ENCODE peak calls at places on chromosomes 3 and 15, in seven cellular contexts. L is uterus, H is A673, C is Karpas-422, A is HCT116, V is breast epithelium, P is OCI-LY7. T is an unnamed sample. For H3K4me1, the result is how much of the 10 kb centered on the place peaks cover.

GRCh38 chr15:71804695-71805470 is 5.5 kb upstream of the NR2E3 start:
- DNase-seq in L (no peak), H (no peak), C (peak), A (no peak), V (no peak), P (peak), T (no peak)

GRCh38 chr3:49456417-49456816 is 13.7 kb upstream of the DAG1 start:
- DNase-seq in L (no peak), H (no peak), C (no peak), A (no peak), V (no peak), P (no peak), T (no peak)

GRCh38 chr15:31197497-31198414 is 96.2 kb upstream of the TRPM1 start:
- DNase-seq in L (no peak), H (peak), C (peak), A (no peak), V (no peak), P (peak), T (peak)

GRCh38 chr15:73809728-73810501 is 56.8 kb upstream of the INSYN1 start:
- DNase-seq in L (no peak), H (no peak), C (no peak), A (no peak), V (no peak), P (no peak), T (no peak)

GRCh38 chr3:30475038-30475808 is 131.2 kb upstream of the TGFBR2 start:
- DNase-seq in L (no peak), H (no peak), C (no peak), A (no peak), V (no peak), P (no peak), T (no peak)

GRCh38 chr3:82306189-82306588 is 544.7 kb upstream of the GBE1 start:
- DNase-seq in L (no peak), H (no peak), C (no peak), A (no peak), V (no peak), P (no peak), T (no peak)

GRCh38 chr3:127457094-127457475 is 133.4 kb downstream of the TPRA1 start:
- DNase-seq in L (no peak), H (peak), C (no peak), A (no peak), V (peak), P (no peak), T (peak)

GRCh38 chr3:55720614-55721013 is 233.5 kb upstream of the WNT5A start:
- DNase-seq in L (no peak), H (peak), C (peak), A (no peak), V (no peak), P (peak), T (no peak)

GRCh38 chr15:43370310-43370974 is 401 bp downstream of the ZSCAN29 start:
- DNase-seq in L (peak), H (peak), C (no peak), A (no peak), V (no peak), P (no peak), T (peak)

GRCh38 chr15:97947465-97948262 is 12.8 kb upstream of the ARRDC4 start:
- DNase-seq in L (no peak), H (no peak), C (no peak), A (no peak), V (no peak), P (no peak), T (no peak)

GRCh38 chr15:63040954-63041353 is 1.6 kb upstream of the TPM1 start:
- DNase-seq in L (peak), H (no peak), C (no peak), A (no peak), V (no peak), P (no peak), T (peak)

GRCh38 chr3:125410922-125411321 is 35.8 kb upstream of the ZNF148 start:
- DNase-seq in L (no peak), H (no peak), C (peak), A (no peak), V (no peak), P (no peak), T (no peak)

GRCh38 chr3:45582407-45582806 is 12.1 kb upstream of the LIMD1 start:
- DNase-seq in L (no peak), H (no peak), C (no peak), A (no peak), V (no peak), P (no peak), T (peak)

GRCh38 chr3:127158614-127159221 is 34.2 kb upstream of the PRR23E start:
- DNase-seq in L (no peak), H (no peak), C (no peak), A (no peak), V (peak), P (no peak), T (peak)

GRCh38 chr3:156763931-156764720 is 62.0 kb upstream of the LEKR1 start:
- DNase-seq in L (no peak), H (peak), C (no peak), A (no peak), V (no peak), P (no peak), T (no peak)

GRCh38 chr3:114445233-114445632 is 151.4 kb downstream of the TIGIT start:
- DNase-seq in L (no peak), H (no peak), C (no peak), A (no peak), V (no peak), P (no peak), T (no peak)

GRCh38 chr3:114446605-114447004 is 152.8 kb downstream of the TIGIT start:
- DNase-seq in L (peak), H (peak), C (no peak), A (no peak), V (no peak), P (no peak), T (no peak)

GRCh38 chr3:114442251-114442650 is 148.4 kb downstream of the TIGIT start:
- DNase-seq in L (no peak), H (peak), C (no peak), A (no peak), V (no peak), P (no peak), T (no peak)

GRCh38 chr3:114441386-114441785 is 147.6 kb downstream of the TIGIT start:
- DNase-seq in L (no peak), H (no peak), C (no peak), A (no peak), V (no peak), P (no peak), T (no peak)

DNA sequence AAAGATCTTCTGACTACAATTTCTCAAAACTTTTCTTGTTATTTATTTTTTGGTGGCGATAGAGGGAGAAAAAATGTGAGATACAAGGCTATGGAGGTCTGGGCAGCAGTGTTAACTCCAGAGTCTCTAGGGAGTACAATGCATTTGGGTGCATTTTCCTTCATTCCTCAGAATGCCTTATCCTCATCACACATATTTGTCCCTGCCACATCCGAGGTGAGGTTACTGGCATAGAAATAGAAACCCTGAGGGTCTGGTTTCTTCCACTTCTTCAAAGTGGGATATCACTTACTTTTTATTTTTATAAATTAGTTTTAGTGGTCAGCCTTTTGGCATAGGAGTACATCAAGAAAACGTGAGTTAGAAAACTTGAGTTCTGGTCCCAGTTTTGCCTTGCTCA is 150.4 kb downstream of the TIGIT start:
- DNase-seq in L (no peak), H (no peak), C (no peak), A (no peak), V (no peak), P (no peak), T (peak)
- H3K4me1 ChIP-seq in L (under half), H (half or more), C (under half), A (under half), V (under half), P (under half), T (under half)

GRCh38 chr3:52484680-52485461 is 10.3 kb upstream of the STAB1 start:
- DNase-seq in L (no peak), H (no peak), C (no peak), A (no peak), V (no peak), P (no peak), T (no peak)
- H3K4me1 ChIP-seq in L (under half), H (under half), C (under half), A (under half), V (under half), P (under half), T (under half)

GRCh38 chr15:88979674-88980073 is 66.5 kb upstream of the MFGE8 start:
- DNase-seq in L (no peak), H (no peak), C (no peak), A (no peak), V (no peak), P (no peak), T (no peak)

GRCh38 chr15:88982304-88982945 is 69.2 kb upstream of the MFGE8 start:
- DNase-seq in L (peak), H (no peak), C (no peak), A (no peak), V (no peak), P (peak), T (peak)

GRCh38 chr15:88982946-88983342 is 69.8 kb upstream of the MFGE8 start:
- DNase-seq in L (no peak), H (no peak), C (no peak), A (no peak), V (no peak), P (no peak), T (no peak)

GRCh38 chr15:88980498-88980897 is 67.3 kb upstream of the MFGE8 start:
- DNase-seq in L (no peak), H (no peak), C (no peak), A (no peak), V (no peak), P (no peak), T (no peak)

DNA sequence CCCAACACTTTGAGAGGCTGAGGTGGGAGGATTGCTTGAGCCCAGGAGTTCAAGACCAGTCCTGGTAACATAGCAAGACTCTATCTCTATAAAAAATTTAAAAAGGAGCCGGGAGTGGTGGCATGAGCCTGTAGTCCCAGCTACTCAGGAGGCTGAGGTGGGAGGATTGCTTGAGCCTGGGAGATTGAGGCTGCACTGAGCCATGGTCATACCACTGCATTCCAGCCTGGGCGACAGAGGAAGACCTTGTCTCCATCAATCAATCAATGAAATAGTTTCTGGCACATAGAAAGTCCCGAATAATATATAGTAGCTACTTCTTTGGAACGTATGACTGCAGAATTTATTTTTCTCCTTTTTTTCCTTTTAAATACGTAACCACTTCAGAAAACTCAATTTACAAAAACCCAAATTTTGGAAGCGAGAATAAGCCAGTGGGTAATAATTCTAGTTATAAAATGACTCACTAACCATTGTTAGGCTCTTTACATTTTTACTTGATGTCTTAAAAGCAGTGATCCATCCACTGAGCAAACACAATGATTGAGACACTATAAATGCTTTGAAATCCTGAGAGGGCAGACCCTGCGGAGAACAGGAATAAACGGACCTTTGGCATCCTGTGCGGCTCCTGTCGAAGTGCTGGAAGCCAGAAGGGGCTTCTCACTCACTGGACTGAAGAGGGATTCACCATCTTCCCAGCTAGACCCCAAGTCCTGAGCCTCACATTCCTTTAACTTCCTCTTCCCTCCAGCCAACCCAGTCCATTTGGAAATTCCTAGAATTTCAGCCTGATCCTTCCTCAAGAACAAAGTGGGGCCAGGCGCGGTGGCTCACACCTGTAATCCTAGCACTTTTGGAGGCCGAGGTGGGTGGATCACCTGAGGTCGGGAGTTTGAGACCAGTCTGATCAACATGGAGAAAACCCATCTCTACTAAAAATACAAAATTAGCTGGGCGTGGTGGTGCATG is 68.4 kb upstream of the MFGE8 start:
- DNase-seq in L (no peak), H (no peak), C (no peak), A (no peak), V (no peak), P (no peak), T (no peak)
- H3K4me1 ChIP-seq in L (under half), H (under half), C (under half), A (under half), V (under half), P (under half), T (under half)

DNA sequence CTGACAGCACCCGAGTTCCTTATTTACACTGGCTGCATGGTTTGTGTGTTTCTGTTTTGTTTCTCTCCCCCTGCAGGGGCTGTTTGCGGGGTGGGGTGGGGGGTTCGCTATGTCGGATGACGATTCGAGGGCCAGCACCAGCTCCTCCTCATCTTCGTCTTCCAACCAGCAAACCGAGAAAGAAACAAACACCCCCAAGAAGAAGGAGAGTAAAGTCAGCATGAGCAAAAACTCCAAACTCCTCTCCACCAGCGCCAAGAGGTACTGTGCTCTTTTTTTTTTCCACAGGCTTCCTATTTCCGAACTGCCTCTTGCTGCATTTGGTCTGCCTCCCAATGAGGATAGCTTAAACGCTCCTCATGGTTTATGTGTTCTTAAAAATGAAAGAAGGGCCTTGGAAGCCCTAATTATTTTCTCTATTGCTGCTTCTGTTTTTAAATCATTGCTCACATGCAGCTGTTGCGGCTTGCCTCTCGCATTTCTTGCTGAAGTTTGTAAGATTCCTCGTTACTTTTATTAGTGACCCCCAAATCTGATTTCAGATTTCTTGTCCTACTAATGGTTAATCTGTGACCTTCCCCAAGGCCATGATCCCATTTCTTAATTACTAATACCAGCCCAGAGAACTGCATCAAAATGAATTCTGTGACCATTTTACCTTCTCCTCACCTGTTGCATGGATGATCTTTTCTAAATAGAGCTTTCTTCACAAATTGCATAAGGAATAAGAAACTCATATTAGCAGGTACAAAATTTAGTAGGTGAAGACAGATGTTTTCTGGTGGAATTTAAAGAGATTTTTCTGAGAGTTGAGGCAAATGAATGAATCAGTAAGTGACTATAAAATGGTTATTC is 1.6 kb downstream of the UBE2E1 start:
- DNase-seq in L (peak), H (peak), C (peak), A (no peak), V (no peak), P (peak), T (peak)
- H3K4me1 ChIP-seq in L (under half), H (under half), C (half or more), A (under half), V (under half), P (half or more), T (under half)